ENCODE peak calls at places on chromosomes 13 and 19, in six cellular contexts. I, B, D, K, E and H are unnamed samples.

GRCh38 chr13:19264711-19265110 is 83.1 kb upstream of the TUBA3C start:
- DNase-seq in I (no peak), B (no peak), D (no peak), K (no peak), E (no peak), H (no peak)

GRCh38 chr13:23610966-23611486 is 40.8 kb downstream of the TNFRSF19 start:
- DNase-seq in I (peak; percentile 58), B (no peak), D (no peak), K (peak; percentile 45), E (no peak), H (no peak)

GRCh38 chr19:55447421-55448174 is 4.5 kb upstream of the SHISA7 start:
- DNase-seq in I (no peak), B (peak; percentile 68), D (no peak), K (peak; percentile 60), E (no peak), H (no peak)

GRCh38 chr19:21463449-21464105 is 41.8 kb upstream of the ZNF429 start:
- DNase-seq in I (peak; percentile 49), B (no peak), D (no peak), K (peak; percentile 73), E (peak; percentile 97), H (no peak)

GRCh38 chr13:49733181-49733951 is 42.1 kb upstream of the EBPL start:
- DNase-seq in I (peak; percentile 30), B (no peak), D (no peak), K (no peak), E (no peak), H (no peak)

GRCh38 chr19:28466107-28467045 is 746.6 kb downstream of the UQCRFS1 start:
- DNase-seq in I (peak; percentile 20), B (no peak), D (no peak), K (peak; percentile 69), E (peak; percentile 90), H (peak; percentile 24)

GRCh38 chr13:114024603-114025431 is 50.9 kb upstream of the C13orf46 start:
- DNase-seq in I (no peak), B (no peak), D (no peak), K (peak; percentile 28), E (no peak), H (no peak)

GRCh38 chr19:49071860-49072547 is 495 bp downstream of the KCNA7 start:
- DNase-seq in I (no peak), B (no peak), D (no peak), K (no peak), E (peak; percentile 95), H (no peak)

GRCh38 chr19:45640849-45641273 is 1.7 kb upstream of the EML2 start:
- DNase-seq in I (no peak), B (no peak), D (no peak), K (no peak), E (peak; percentile 93), H (no peak)

GRCh38 chr19:47806435-47806834 is 2.1 kb upstream of the TPRX1 start:
- DNase-seq in I (no peak), B (no peak), D (no peak), K (no peak), E (no peak), H (no peak)

GRCh38 chr19:42284066-42284501 is 15.0 kb downstream of the CIC start:
- DNase-seq in I (peak; percentile 44), B (no peak), D (no peak), K (peak; percentile 89), E (no peak), H (peak; percentile 90)

GRCh38 chr13:107421028-107421427 is 794.3 kb downstream of the LIG4 start:
- DNase-seq in I (peak; percentile 67), B (no peak), D (no peak), K (no peak), E (no peak), H (no peak)

GRCh38 chr13:75761373-75761772 is 125.2 kb downstream of the LMO7 start:
- DNase-seq in I (no peak), B (no peak), D (no peak), K (no peak), E (no peak), H (no peak)

GRCh38 chr19:18479964-18480723 is 41.7 kb downstream of the ELL start:
- DNase-seq in I (peak; percentile 59), B (no peak), D (peak; percentile 40), K (peak; percentile 76), E (no peak), H (no peak)

GRCh38 chr13:85709072-85709471 is 90.1 kb downstream of the SLITRK6 start:
- DNase-seq in I (no peak), B (no peak), D (no peak), K (no peak), E (no peak), H (no peak)

GRCh38 chr13:113448545-113448884 is 4.8 kb downstream of the ADPRHL1 start:
- DNase-seq in I (no peak), B (peak; percentile 63), D (no peak), K (peak; percentile 80), E (peak; percentile 62), H (no peak)

GRCh38 chr13:97364827-97365226 is 69.1 kb upstream of the RAP2A start:
- DNase-seq in I (no peak), B (no peak), D (no peak), K (no peak), E (no peak), H (no peak)

GRCh38 chr13:97366172-97366688 is 67.7 kb upstream of the RAP2A start:
- DNase-seq in I (no peak), B (no peak), D (no peak), K (no peak), E (no peak), H (no peak)

GRCh38 chr13:97369269-97369893 is 64.6 kb upstream of the RAP2A start:
- DNase-seq in I (no peak), B (no peak), D (no peak), K (no peak), E (no peak), H (no peak)

GRCh38 chr13:97367427-97367826 is 66.5 kb upstream of the RAP2A start:
- DNase-seq in I (peak; percentile 90), B (no peak), D (no peak), K (no peak), E (peak; percentile 63), H (no peak)

GRCh38 chr13:97367016-97367415 is 67.0 kb upstream of the RAP2A start:
- DNase-seq in I (peak; percentile 88), B (no peak), D (no peak), K (no peak), E (no peak), H (no peak)
- H3K27ac ChIP-seq in I (peak overlapping the region; percentile 79), B (no peak overlapping the region), D (no peak overlapping the region), K (no peak overlapping the region), E (peak overlapping the region; percentile 44), H (no peak overlapping the region)

GRCh38 chr13:99642006-99642405 is 140.7 kb downstream of the TM9SF2 start:
- DNase-seq in I (no peak), B (no peak), D (no peak), K (no peak), E (no peak), H (no peak)
- TF ChIP-seq CTCF in I (no peak), B (no peak), D (no peak), K (no peak), E (no peak), H (no peak)

GRCh38 chr13:33615436-33615835 is 202.5 kb upstream of the RFC3 start:
- DNase-seq in I (no peak), B (no peak), D (no peak), K (no peak), E (no peak), H (no peak)

GRCh38 chr13:33610471-33611015 is 207.4 kb upstream of the RFC3 start:
- DNase-seq in I (peak; percentile 25), B (no peak), D (no peak), K (peak; percentile 86), E (peak; percentile 84), H (peak; percentile 78)

GRCh38 chr13:33612641-33613638 is 205.0 kb upstream of the RFC3 start:
- DNase-seq in I (no peak), B (no peak), D (no peak), K (no peak), E (no peak), H (no peak)

GRCh38 chr13:33606692-33607091 is 211.3 kb upstream of the RFC3 start:
- DNase-seq in I (no peak), B (no peak), D (no peak), K (no peak), E (peak; percentile 69), H (no peak)

DNA sequence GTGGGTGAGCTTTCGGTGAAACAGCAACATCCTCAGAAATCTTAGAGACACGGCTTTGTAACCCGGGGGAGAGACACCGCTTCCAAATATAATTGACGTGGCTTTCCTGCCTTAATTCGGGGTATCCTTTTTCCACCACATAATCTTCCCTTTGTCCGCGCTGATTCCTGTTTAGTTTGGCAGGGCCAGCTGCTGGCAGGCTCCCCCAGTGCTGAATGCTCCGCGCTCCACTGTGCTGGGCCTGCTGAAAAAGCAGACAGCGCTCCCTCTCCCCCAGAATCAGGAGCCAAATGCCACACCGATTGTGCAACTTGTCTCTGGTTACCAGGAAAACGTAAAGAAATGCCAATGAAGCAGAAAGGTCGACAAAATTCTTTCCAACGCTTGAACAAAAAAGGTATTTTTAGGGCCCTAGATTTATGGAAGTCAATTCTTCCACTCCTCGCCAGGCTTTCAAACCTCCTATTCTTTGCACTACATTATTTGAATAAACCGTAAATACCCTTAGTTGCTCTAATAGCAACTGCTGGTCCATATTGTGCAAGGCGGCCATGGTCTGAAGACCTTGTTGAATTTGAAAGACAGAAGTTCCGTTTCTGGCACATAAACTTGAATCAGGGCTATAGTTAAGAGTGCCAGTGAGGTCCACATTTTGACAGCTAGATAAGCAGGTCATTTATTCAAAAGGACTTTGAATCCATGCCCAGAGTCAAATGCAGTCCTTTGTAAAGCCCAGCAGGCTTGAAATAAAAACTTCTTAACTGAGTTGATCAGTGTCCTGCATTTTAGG is 206.7 kb upstream of the RFC3 start:
- DNase-seq in I (peak; percentile 78), B (no peak), D (peak; percentile 13), K (peak; percentile 80), E (no peak), H (peak; percentile 77)
- H3K4me3 ChIP-seq in I (peak overlapping the region; percentile 47), B (no peak overlapping the region), D (peak overlapping the region; percentile 70), K (peak overlapping the region; percentile 37), E (no peak overlapping the region), H (peak overlapping the region; percentile 62)

GRCh38 chr19:52296773-52297600 is at the start of gene ZNF480:
- DNase-seq in I (peak; percentile 72), B (peak; percentile 65), D (peak; percentile 42), K (peak; percentile 92), E (peak; percentile 89), H (peak; percentile 84)

GRCh38 chr19:52291781-52292180 is 5.2 kb upstream of the ZNF480 start:
- DNase-seq in I (no peak), B (no peak), D (no peak), K (no peak), E (no peak), H (no peak)

GRCh38 chr19:52296400-52296772 is 583 bp upstream of the ZNF480 start:
- DNase-seq in I (no peak), B (no peak), D (no peak), K (no peak), E (no peak), H (no peak)

DNA sequence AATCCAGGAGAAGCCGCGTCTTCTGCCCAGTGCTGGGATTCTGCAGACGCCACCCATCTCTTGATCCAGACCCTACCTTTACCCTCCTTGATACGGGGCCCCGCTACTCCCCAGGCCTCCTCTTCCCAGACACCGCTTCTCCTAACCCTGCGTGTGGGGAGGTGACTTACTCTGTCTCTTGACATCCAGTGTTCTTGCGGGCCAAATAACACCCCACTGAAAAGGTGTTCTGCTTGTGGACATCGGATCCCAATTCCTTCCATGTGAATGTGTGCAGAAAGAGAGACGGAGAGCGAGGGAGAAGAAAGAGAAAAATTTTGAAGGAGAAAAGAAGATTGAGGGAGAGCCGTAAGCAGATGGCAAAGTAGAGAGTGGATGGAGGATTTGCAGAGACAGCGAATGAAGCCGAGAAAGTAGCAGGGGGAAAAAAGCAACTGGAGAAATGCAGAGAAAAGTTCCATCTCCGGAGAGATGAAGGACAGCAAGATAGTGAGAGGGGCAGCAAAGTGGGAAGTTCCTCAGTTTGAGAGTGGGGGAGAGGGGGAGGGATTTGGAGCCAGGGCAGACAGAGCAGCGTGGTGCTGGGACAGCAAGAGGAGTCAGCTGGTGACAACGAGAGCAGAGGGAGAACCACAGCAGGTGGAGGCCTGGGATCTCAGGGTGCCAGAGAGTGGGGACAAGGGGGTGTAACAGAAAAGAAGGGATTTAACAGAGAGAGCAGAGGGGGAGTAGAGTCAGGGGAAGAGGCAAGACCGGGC is 811 bp downstream of the ZNF480 start:
- DNase-seq in I (no peak), B (no peak), D (no peak), K (no peak), E (peak; percentile 50), H (no peak)
- H3K27ac ChIP-seq in I (peak overlapping the region; percentile 84), B (no peak overlapping the region), D (peak overlapping the region; percentile 98), K (peak overlapping the region; percentile 98), E (peak overlapping the region; percentile 96), H (peak overlapping the region; percentile 79)